ENCODE peak calls at places on chromosomes 11 and 22, in four cellular contexts. One of them, this sample, is unnamed.

GRCh38 chr22:29331213-29331612 is 15.7 kb upstream of the RASL10A start:
- DNase-seq in A549: no peak
- DNase-seq in K562: no peak
- DNase-seq in HepG2: no peak
- DNase-seq in this sample: no peak

GRCh38 chr11:93329936-93330445 is 551 bp upstream of the DEUP1 start:
- DNase-seq in A549: peak
- DNase-seq in K562: peak
- DNase-seq in HepG2: no peak
- DNase-seq in this sample: peak

GRCh38 chr11:18010977-18011586 is 1.8 kb downstream of the SERGEF start:
- DNase-seq in A549: no peak
- DNase-seq in K562: no peak
- DNase-seq in HepG2: peak
- DNase-seq in this sample: no peak

GRCh38 chr22:20533879-20534265 is 26.5 kb downstream of the MED15 start:
- DNase-seq in A549: no peak
- DNase-seq in K562: no peak
- DNase-seq in HepG2: no peak
- DNase-seq in this sample: no peak

GRCh38 chr11:125451400-125452124 is 44.5 kb downstream of the FEZ1 start:
- DNase-seq in A549: no peak
- DNase-seq in K562: peak
- DNase-seq in HepG2: no peak
- DNase-seq in this sample: peak

GRCh38 chr11:61626580-61627380 is 45.9 kb upstream of the SYT7 start:
- DNase-seq in A549: no peak
- DNase-seq in K562: no peak
- DNase-seq in HepG2: peak
- DNase-seq in this sample: peak

GRCh38 chr11:26623076-26623666 is 51.1 kb upstream of the MUC15 start:
- DNase-seq in A549: peak
- DNase-seq in K562: no peak
- DNase-seq in HepG2: no peak
- DNase-seq in this sample: no peak

GRCh38 chr11:90650124-90650523 is 427.3 kb upstream of the CHORDC1 start:
- DNase-seq in A549: no peak
- DNase-seq in K562: no peak
- DNase-seq in HepG2: no peak
- DNase-seq in this sample: no peak

GRCh38 chr11:64566042-64566914 is 24.7 kb upstream of the SLC22A12 start:
- DNase-seq in A549: peak
- DNase-seq in K562: peak
- DNase-seq in HepG2: peak
- DNase-seq in this sample: no peak

GRCh38 chr11:27509953-27510352 is 3.4 kb upstream of the LIN7C start:
- DNase-seq in A549: no peak
- DNase-seq in K562: no peak
- DNase-seq in HepG2: no peak
- DNase-seq in this sample: no peak

GRCh38 chr11:118938491-118939411 is 13.0 kb upstream of the BCL9L start:
- DNase-seq in A549: no peak
- DNase-seq in K562: no peak
- DNase-seq in HepG2: peak
- DNase-seq in this sample: no peak

GRCh38 chr11:44066732-44067131 is 662 bp downstream of the ACCS start:
- DNase-seq in A549: no peak
- DNase-seq in K562: peak
- DNase-seq in HepG2: no peak
- DNase-seq in this sample: no peak

GRCh38 chr11:60777106-60777505 is 8.0 kb upstream of the MS4A10 start:
- DNase-seq in A549: no peak
- DNase-seq in K562: no peak
- DNase-seq in HepG2: no peak
- DNase-seq in this sample: no peak

GRCh38 chr11:335779-336665 is 15.4 kb upstream of the IFITM3 start:
- DNase-seq in A549: no peak
- DNase-seq in K562: peak
- DNase-seq in HepG2: no peak
- DNase-seq in this sample: no peak

GRCh38 chr11:117045196-117045595 is 53.0 kb downstream of the SIK3 start:
- DNase-seq in A549: no peak
- DNase-seq in K562: no peak
- DNase-seq in HepG2: no peak
- DNase-seq in this sample: no peak

GRCh38 chr11:78889698-78890097 is 315.0 kb upstream of the NARS2 start:
- DNase-seq in A549: no peak
- DNase-seq in K562: no peak
- DNase-seq in HepG2: no peak
- DNase-seq in this sample: no peak

GRCh38 chr11:123751777-123752176 is 2.5 kb downstream of the OR6X1 start:
- DNase-seq in A549: no peak
- DNase-seq in K562: no peak
- DNase-seq in HepG2: no peak
- DNase-seq in this sample: no peak

GRCh38 chr22:40199852-40200251 is 22.1 kb downstream of the TNRC6B start:
- DNase-seq in A549: no peak
- DNase-seq in K562: no peak
- DNase-seq in HepG2: no peak
- DNase-seq in this sample: no peak

GRCh38 chr22:40193429-40194421 is 16.0 kb downstream of the TNRC6B start:
- DNase-seq in A549: peak
- DNase-seq in K562: no peak
- DNase-seq in HepG2: no peak
- DNase-seq in this sample: peak

GRCh38 chr22:40199223-40199622 is 21.5 kb downstream of the TNRC6B start:
- DNase-seq in A549: no peak
- DNase-seq in K562: no peak
- DNase-seq in HepG2: no peak
- DNase-seq in this sample: no peak

GRCh38 chr22:40194656-40195055 is 16.9 kb downstream of the TNRC6B start:
- DNase-seq in A549: no peak
- DNase-seq in K562: no peak
- DNase-seq in HepG2: no peak
- DNase-seq in this sample: no peak

GRCh38 chr22:40196628-40197027 is 18.9 kb downstream of the TNRC6B start:
- DNase-seq in A549: peak
- DNase-seq in K562: no peak
- DNase-seq in HepG2: no peak
- DNase-seq in this sample: no peak
- TF ChIP-seq MAFK in A549: no peak
- TF ChIP-seq MAFK in K562: no peak
- TF ChIP-seq MAFK in HepG2: no peak
- TF ChIP-seq MAFK in this sample: no peak

GRCh38 chr11:121841487-121842167 is 274.4 kb downstream of the BLID start:
- DNase-seq in A549: no peak
- DNase-seq in K562: no peak
- DNase-seq in HepG2: peak
- DNase-seq in this sample: no peak
- TF ChIP-seq CHD2 in A549: no peak
- TF ChIP-seq CHD2 in K562: no peak
- TF ChIP-seq CHD2 in HepG2: no peak
- TF ChIP-seq CHD2 in this sample: no peak

GRCh38 chr11:110147965-110148709 is 54.9 kb downstream of the ZC3H12C start:
- DNase-seq in A549: peak
- DNase-seq in K562: no peak
- DNase-seq in HepG2: no peak
- DNase-seq in this sample: no peak
- TF ChIP-seq MAFK in A549: no peak
- TF ChIP-seq MAFK in K562: no peak
- TF ChIP-seq MAFK in HepG2: no peak
- TF ChIP-seq MAFK in this sample: no peak

GRCh38 chr22:46905834-46906233 is 143.4 kb downstream of the TBC1D22A start:
- DNase-seq in A549: no peak
- DNase-seq in K562: no peak
- DNase-seq in HepG2: no peak
- DNase-seq in this sample: no peak

GRCh38 chr22:46907578-46908215 is 145.2 kb downstream of the TBC1D22A start:
- DNase-seq in A549: no peak
- DNase-seq in K562: no peak
- DNase-seq in HepG2: no peak
- DNase-seq in this sample: peak

GRCh38 chr22:46902998-46903916 is 140.8 kb downstream of the TBC1D22A start:
- DNase-seq in A549: no peak
- DNase-seq in K562: no peak
- DNase-seq in HepG2: no peak
- DNase-seq in this sample: no peak

GRCh38 chr22:46906326-46907045 is 144.0 kb downstream of the TBC1D22A start:
- DNase-seq in A549: no peak
- DNase-seq in K562: no peak
- DNase-seq in HepG2: no peak
- DNase-seq in this sample: peak

GRCh38 chr22:46905415-46905814 is 143.0 kb downstream of the TBC1D22A start:
- DNase-seq in A549: no peak
- DNase-seq in K562: no peak
- DNase-seq in HepG2: no peak
- DNase-seq in this sample: no peak
- TF ChIP-seq CHD2 in A549: no peak
- TF ChIP-seq CHD2 in K562: no peak
- TF ChIP-seq CHD2 in HepG2: no peak
- TF ChIP-seq CHD2 in this sample: no peak

GRCh38 chr22:38453065-38453672 is 1.8 kb downstream of the KCNJ4 start:
- DNase-seq in A549: no peak
- DNase-seq in K562: no peak
- DNase-seq in HepG2: no peak
- DNase-seq in this sample: no peak
- TF ChIP-seq MAFK in A549: no peak
- TF ChIP-seq MAFK in K562: no peak
- TF ChIP-seq MAFK in HepG2: no peak
- TF ChIP-seq MAFK in this sample: no peak

GRCh38 chr11:36155770-36156485 is 133.3 kb downstream of the COMMD9 start:
- DNase-seq in A549: no peak
- DNase-seq in K562: no peak
- DNase-seq in HepG2: no peak
- DNase-seq in this sample: no peak
- TF ChIP-seq CHD2 in A549: no peak
- TF ChIP-seq CHD2 in K562: no peak
- TF ChIP-seq CHD2 in HepG2: no peak
- TF ChIP-seq CHD2 in this sample: no peak

DNA sequence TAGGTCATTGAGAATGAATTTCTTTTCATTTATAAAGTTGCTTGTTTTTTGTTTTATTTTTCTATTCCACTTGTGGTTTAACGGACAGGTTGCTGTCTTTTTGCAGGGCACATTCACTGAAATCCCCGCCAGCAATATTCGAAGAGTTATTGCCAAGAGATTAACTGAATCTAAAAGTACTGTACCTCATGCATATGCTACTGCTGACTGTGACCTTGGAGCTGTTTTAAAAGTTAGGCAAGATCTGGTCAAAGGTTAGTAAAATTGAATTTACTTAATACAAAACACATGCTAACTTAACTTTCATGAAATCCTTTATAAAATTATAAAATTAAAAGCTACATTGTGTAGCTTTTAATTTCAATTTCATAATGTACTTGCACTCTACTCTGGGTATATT is 53.6 kb downstream of the PDHX start:
- DNase-seq in A549: no peak
- DNase-seq in K562: no peak
- DNase-seq in HepG2: peak
- DNase-seq in this sample: no peak
- TF ChIP-seq MAFK in A549: no peak
- TF ChIP-seq MAFK in K562: no peak
- TF ChIP-seq MAFK in HepG2: no peak
- TF ChIP-seq MAFK in this sample: no peak

GRCh38 chr11:19453893-19454292 is 213.1 kb upstream of the E2F8 start:
- DNase-seq in A549: no peak
- DNase-seq in K562: no peak
- DNase-seq in HepG2: no peak
- DNase-seq in this sample: no peak
- TF ChIP-seq CHD2 in A549: no peak
- TF ChIP-seq CHD2 in K562: no peak
- TF ChIP-seq CHD2 in HepG2: no peak
- TF ChIP-seq CHD2 in this sample: no peak